ENCODE peak calls at places on chromosomes 11 and 22, in four cellular contexts. U is HL-60, C is GM12878, Z is K562. R is an unnamed sample.
A peak's percentile ranks its signal among the peaks of the same experiment; 100 is the strongest.

GRCh38 chr22:37538590-37539357 is 19.6 kb upstream of the CARD10 start:
- DNase-seq in Z (peak; percentile 90), U (peak; percentile 87), C (peak; percentile 80), R (peak; percentile 88)

GRCh38 chr22:38176170-38176741 is 5.4 kb downstream of the PLA2G6 start:
- DNase-seq in Z (no peak), U (peak; percentile 85), C (peak; percentile 65), R (no peak)

GRCh38 chr22:42967933-42968332 is 47.0 kb downstream of the PACSIN2 start:
- DNase-seq in Z (peak; percentile 62), U (peak; percentile 75), C (no peak), R (no peak)

GRCh38 chr11:60774726-60775125 is 10.4 kb upstream of the MS4A10 start:
- DNase-seq in U (no peak), C (no peak), Z (no peak), R (no peak)

GRCh38 chr11:22703040-22703439 is 36.6 kb downstream of the GAS2 start:
- DNase-seq in C (peak; percentile 21), Z (peak; percentile 18), U (no peak), R (no peak)

GRCh38 chr22:49209452-49210195 is 618.0 kb downstream of the BRD1 start:
- DNase-seq in C (no peak), Z (no peak), U (no peak), R (no peak)

GRCh38 chr11:3808846-3809623 is 675 bp downstream of the PGAP2 start:
- DNase-seq in C (peak; percentile 41), U (peak; percentile 65), Z (peak; percentile 85), R (peak; percentile 60)

GRCh38 chr11:68946416-68947090 is 34.2 kb downstream of the MRGPRD start:
- DNase-seq in U (no peak), C (no peak), Z (no peak), R (no peak)

GRCh38 chr11:126647735-126648134 is 292.2 kb downstream of the ST3GAL4 start:
- DNase-seq in Z (no peak), U (no peak), C (no peak), R (no peak)

GRCh38 chr11:122007611-122008071 is 108.4 kb downstream of the BLID start:
- DNase-seq in U (no peak), C (no peak), Z (no peak), R (no peak)

GRCh38 chr11:117535201-117535869 is 207.7 kb downstream of the CEP164 start:
- DNase-seq in C (no peak), U (peak; percentile 5), Z (no peak), R (no peak)

GRCh38 chr11:13486926-13487660 is 8.7 kb downstream of the PTH start:
- DNase-seq in C (no peak), U (no peak), Z (peak; percentile 61), R (no peak)

GRCh38 chr22:20429254-20430100 is 8.1 kb downstream of the SCARF2 start:
- DNase-seq in C (no peak), U (peak; percentile 62), Z (peak; percentile 98), R (peak; percentile 88)

GRCh38 chr11:7251836-7252682 is at the start of gene SYT9:
- DNase-seq in Z (peak; percentile 19), U (no peak), C (no peak), R (peak; percentile 50)

DNA sequence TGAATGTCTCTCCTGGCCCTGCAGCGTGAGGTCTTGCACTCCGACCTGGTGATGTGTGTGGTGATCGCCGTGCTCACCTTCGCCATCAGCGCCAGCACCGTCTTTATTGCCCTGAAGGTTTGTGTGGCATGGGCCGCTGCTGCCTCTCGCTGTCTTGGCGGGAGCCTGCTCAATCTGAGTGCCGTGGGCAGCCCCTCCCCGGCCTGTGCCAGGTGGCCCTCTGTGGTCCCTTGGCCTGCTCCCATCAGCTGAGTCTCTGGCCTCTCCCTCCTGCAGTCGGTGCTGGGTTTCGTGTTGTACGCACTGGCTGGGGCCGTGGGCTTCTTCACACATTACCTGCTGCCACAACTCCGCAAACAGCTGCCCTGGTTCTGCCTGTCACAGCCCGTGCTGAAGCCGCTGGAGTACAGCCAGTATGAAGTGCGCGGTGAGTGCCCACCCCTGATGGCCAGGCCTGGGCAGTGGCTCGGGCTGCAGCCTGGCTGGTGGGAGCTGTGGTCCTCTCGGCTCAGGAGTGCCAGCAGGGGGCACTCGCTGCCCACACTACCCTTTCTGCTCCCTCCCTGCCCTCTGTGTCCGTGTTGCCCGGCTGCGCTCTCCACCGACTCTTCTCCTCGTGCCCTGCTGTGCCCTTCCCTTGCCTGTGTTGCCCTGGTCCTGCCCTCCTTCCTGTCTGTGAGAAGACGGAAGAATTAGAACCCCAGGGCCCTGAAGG is 10.2 kb downstream of the PCNX3 start:
- DNase-seq in C (no peak), Z (no peak), U (no peak), R (peak; percentile 79)
- TF ChIP-seq SPI1 in C (no peak), Z (no peak), U (no peak), R (no peak)

GRCh38 chr11:17352925-17353227 is 1.3 kb downstream of the NCR3LG1 start:
- DNase-seq in U (no peak), Z (peak; percentile 78), C (no peak), R (peak; percentile 24)
- TF ChIP-seq POLR2AphosphoS5 in U (peak; percentile 14), Z (no peak), C (no peak), R (no peak)

DNA sequence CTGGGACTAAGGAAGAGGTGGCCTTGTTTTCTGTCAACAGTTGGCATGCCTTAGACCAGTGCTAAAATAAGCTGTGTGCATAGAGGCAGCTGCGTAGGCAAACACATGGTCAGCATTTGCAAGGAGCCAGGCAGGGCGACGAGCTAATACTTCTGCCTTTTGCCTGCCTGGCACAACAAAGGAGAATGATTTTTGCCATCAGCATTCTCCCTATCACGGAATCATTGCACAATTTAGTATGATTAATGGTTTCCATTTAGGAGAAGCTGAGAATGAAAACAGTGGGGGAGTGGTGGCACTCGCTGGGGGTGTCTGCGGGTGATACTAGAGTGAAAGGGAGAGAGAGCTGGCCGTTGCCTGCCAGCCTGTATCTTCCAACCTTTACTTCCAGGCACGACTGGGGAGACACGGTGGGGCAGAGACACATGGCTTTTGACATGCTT is 336.0 kb downstream of the CADM1 start:
- DNase-seq in U (no peak), Z (no peak), C (no peak), R (no peak)
- TF ChIP-seq SPI1 in U (no peak), Z (no peak), C (no peak), R (no peak)

DNA sequence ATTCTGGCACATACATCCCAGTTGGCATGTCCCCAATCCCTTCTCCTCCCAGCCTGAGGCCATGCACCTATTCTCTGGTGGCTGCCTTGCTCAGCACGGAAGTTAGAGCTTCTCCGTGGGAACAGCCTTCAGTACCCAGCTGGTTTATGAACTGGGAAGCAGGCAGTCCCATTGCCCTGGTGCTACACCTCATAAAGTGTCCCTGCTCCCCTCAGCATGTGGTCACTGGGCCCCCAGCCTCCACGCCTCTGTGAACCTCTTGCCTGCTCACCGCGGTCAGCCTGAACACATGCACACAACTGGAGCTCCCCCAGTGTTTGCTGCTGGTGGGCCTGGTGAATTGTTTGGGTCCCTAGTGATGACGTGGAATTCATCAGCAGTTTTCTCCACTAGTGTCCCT is 140.0 kb upstream of the PLET1 start:
- DNase-seq in Z (no peak), U (no peak), C (no peak), R (no peak)
- TF ChIP-seq POLR2AphosphoS5 in Z (no peak), U (no peak), C (no peak), R (no peak)

DNA sequence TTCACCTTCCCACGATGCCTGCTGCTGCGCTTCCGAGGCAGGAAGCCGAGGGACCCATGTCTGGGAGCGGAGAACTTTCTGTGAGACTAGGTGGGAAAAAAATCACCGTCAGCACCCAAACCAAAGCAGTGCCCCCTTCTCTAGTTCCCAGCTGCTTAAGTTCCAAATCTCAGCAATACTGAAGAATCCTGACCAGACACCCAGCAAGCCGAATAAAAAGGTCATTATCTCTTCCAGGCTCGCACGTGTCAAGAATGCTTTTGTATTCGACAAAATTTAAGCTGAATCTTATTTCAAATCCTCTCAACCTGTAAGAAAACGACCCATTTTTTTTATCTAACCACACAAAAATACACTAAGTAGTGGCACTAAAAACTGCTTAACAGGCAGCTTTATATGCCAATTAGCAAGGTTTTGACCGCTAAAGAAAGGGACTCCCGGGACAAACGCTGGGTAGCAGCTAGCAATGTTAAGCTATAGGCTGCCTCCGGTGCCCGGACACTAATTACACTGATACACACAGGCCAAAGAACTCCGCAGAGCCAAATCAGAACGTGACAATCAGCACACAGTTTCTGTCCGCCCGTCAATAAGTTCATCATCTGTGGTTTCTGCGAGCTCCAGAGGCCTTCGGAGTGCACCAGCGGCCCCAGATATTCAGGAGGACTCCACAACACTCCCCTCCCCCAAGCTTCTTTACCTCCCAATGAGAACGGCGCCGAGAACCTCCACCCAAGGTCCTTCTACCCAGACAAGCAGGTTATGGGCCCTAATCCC is 728 bp downstream of the RPL3 start:
- DNase-seq in Z (no peak), C (no peak), U (peak; percentile 61), R (no peak)
- TF ChIP-seq SPI1 in Z (no peak), C (no peak), U (no peak), R (no peak)

GRCh38 chr11:17828311-17828751 is 93.8 kb downstream of the KCNC1 start:
- DNase-seq in U (no peak), Z (no peak), C (no peak), R (no peak)
- TF ChIP-seq POLR2AphosphoS5 in U (no peak), Z (no peak), C (no peak), R (no peak)

GRCh38 chr22:36324414-36324813 is 63.4 kb downstream of the MYH9 start:
- DNase-seq in C (no peak), Z (no peak), U (no peak), R (no peak)

GRCh38 chr22:36326178-36327161 is 61.3 kb downstream of the MYH9 start:
- DNase-seq in C (no peak), Z (no peak), U (no peak), R (no peak)

GRCh38 chr22:36323182-36323854 is 64.4 kb downstream of the MYH9 start:
- DNase-seq in Z (no peak), U (no peak), C (no peak), R (no peak)

GRCh38 chr22:36323855-36324331 is 63.9 kb downstream of the MYH9 start:
- DNase-seq in U (no peak), Z (no peak), C (no peak), R (no peak)

DNA sequence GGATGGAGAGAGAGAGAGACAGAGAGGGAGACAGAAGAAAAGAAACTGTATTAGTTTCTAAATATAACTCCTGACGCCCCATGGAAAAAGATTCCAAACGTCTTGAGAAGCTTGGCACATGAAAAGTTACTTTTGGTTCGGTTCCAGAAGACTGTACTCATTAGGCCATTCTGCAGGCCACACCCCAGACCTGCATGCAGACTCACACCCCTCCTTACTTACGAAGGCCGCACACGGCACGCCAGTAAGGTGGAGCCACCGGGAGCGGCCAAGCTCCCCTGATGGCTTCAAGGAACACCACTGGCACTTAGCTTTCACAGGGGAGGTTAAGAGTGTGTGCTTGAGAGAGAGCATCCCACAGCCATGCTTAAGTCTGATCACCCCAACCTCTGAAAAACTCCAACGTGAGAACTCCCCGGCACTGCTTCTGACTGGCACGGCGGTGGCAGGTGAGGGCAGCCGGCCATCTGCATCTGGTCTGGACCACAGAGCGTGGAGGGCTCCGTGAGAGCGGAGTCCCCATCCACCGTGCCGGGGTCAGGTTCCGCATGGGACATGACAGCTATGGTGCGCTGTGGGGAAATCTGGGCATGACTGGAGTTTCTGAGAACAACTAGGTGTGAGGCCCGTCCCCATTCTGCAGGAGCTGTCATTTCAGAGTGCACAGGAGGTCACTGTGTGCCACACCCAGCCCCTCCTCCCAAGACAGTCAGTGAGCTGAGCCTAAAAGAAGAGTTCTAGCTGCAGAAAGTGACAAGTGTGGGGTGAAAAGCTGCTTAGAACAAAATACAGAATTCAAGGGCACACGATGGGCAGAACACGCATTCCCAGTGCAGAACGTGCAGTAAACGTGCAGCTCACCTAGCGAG is 62.4 kb downstream of the MYH9 start:
- DNase-seq in U (no peak), C (no peak), Z (no peak), R (no peak)
- TF ChIP-seq SPI1 in U (no peak), C (no peak), Z (no peak), R (no peak)

GRCh38 chr22:39454385-39454871 is 2.4 kb upstream of the MGAT3 start:
- DNase-seq in Z (peak; percentile 21), U (no peak), C (no peak), R (no peak)
- TF ChIP-seq POLR2AphosphoS5 in Z (no peak), U (no peak), C (no peak), R (no peak)